ENCODE peak calls at places on chromosomes 13 and 19, in five cellular contexts. One of them, this sample, is unnamed.

GRCh38 chr19:16199275-16199932 is 1.7 kb downstream of the AP1M1 start:
- DNase-seq in transverse colon: no peak
- DNase-seq in H1: no peak
- DNase-seq in K562: no peak
- DNase-seq in GM12878: no peak
- DNase-seq in this sample: peak; percentile 57

GRCh38 chr13:98774776-98775175 is 22.3 kb upstream of the SLC15A1 start:
- DNase-seq in transverse colon: no peak
- DNase-seq in H1: no peak
- DNase-seq in K562: no peak
- DNase-seq in GM12878: no peak
- DNase-seq in this sample: no peak

GRCh38 chr13:33490461-33491327 is 205.1 kb upstream of the STARD13 start:
- DNase-seq in transverse colon: no peak
- DNase-seq in H1: peak; percentile 33
- DNase-seq in K562: peak; percentile 26
- DNase-seq in GM12878: no peak
- DNase-seq in this sample: no peak

GRCh38 chr13:21287331-21287907 is 111.0 kb downstream of the MRPL57 start:
- DNase-seq in transverse colon: no peak
- DNase-seq in H1: no peak
- DNase-seq in K562: no peak
- DNase-seq in GM12878: no peak
- DNase-seq in this sample: no peak

GRCh38 chr13:50574731-50575130 is 268.8 kb downstream of the DLEU7 start:
- DNase-seq in transverse colon: no peak
- DNase-seq in H1: no peak
- DNase-seq in K562: no peak
- DNase-seq in GM12878: no peak
- DNase-seq in this sample: no peak

GRCh38 chr13:46352810-46353209 is 34.2 kb downstream of the RUBCNL start:
- DNase-seq in transverse colon: no peak
- DNase-seq in H1: no peak
- DNase-seq in K562: no peak
- DNase-seq in GM12878: no peak
- DNase-seq in this sample: no peak

GRCh38 chr19:46303702-46304397 is 7.0 kb downstream of the HIF3A start:
- DNase-seq in transverse colon: peak; percentile 95
- DNase-seq in H1: peak; percentile 94
- DNase-seq in K562: peak; percentile 67
- DNase-seq in GM12878: no peak
- DNase-seq in this sample: peak; percentile 97

GRCh38 chr19:38670921-38671398 is 23.5 kb downstream of the ACTN4 start:
- DNase-seq in transverse colon: no peak
- DNase-seq in H1: no peak
- DNase-seq in K562: peak; percentile 51
- DNase-seq in GM12878: no peak
- DNase-seq in this sample: no peak

GRCh38 chr19:51480590-51480989 is 2.3 kb downstream of the CEACAM18 start:
- DNase-seq in transverse colon: no peak
- DNase-seq in H1: no peak
- DNase-seq in K562: peak; percentile 80
- DNase-seq in GM12878: no peak
- DNase-seq in this sample: no peak

GRCh38 chr13:29507356-29507755 is 88.1 kb downstream of the SLC7A1 start:
- DNase-seq in transverse colon: no peak
- DNase-seq in H1: no peak
- DNase-seq in K562: no peak
- DNase-seq in GM12878: no peak
- DNase-seq in this sample: no peak

GRCh38 chr19:49692102-49692599 is 1.2 kb downstream of the CPT1C start:
- DNase-seq in transverse colon: no peak
- DNase-seq in H1: no peak
- DNase-seq in K562: no peak
- DNase-seq in GM12878: no peak
- DNase-seq in this sample: no peak

GRCh38 chr19:46714523-46715106 is 2.3 kb downstream of the PRKD2 start:
- DNase-seq in transverse colon: no peak
- DNase-seq in H1: no peak
- DNase-seq in K562: no peak
- DNase-seq in GM12878: no peak
- DNase-seq in this sample: no peak

GRCh38 chr13:113845723-113846638 is 17.9 kb downstream of the GAS6 start:
- DNase-seq in transverse colon: peak; percentile 3
- DNase-seq in H1: no peak
- DNase-seq in K562: no peak
- DNase-seq in GM12878: no peak
- DNase-seq in this sample: no peak

GRCh38 chr19:36916991-36917390 is 859 bp downstream of the ZNF568 start:
- DNase-seq in transverse colon: no peak
- DNase-seq in H1: no peak
- DNase-seq in K562: no peak
- DNase-seq in GM12878: no peak
- DNase-seq in this sample: no peak

GRCh38 chr13:64529874-64530485 is 2700.2 kb downstream of the PCDH9 start:
- DNase-seq in transverse colon: no peak
- DNase-seq in H1: peak; percentile 17
- DNase-seq in K562: peak; percentile 8
- DNase-seq in GM12878: no peak
- DNase-seq in this sample: no peak

GRCh38 chr19:8609210-8610040 is 1.1 kb downstream of the ADAMTS10 start:
- DNase-seq in transverse colon: peak; percentile 34
- DNase-seq in H1: peak; percentile 36
- DNase-seq in K562: no peak
- DNase-seq in GM12878: no peak
- DNase-seq in this sample: peak; percentile 30

GRCh38 chr19:681029-681626 is 4.9 kb downstream of the FSTL3 start:
- DNase-seq in transverse colon: peak; percentile 92
- DNase-seq in H1: no peak
- DNase-seq in K562: peak; percentile 93
- DNase-seq in GM12878: no peak
- DNase-seq in this sample: peak; percentile 90

GRCh38 chr19:32651729-32652140 is 23.2 kb downstream of the ANKRD27 start:
- DNase-seq in transverse colon: peak; percentile 49
- DNase-seq in H1: peak; percentile 31
- DNase-seq in K562: no peak
- DNase-seq in GM12878: no peak
- DNase-seq in this sample: peak; percentile 30
- TF ChIP-seq POLR2AphosphoS5 in transverse colon: no peak
- TF ChIP-seq POLR2AphosphoS5 in H1: no peak
- TF ChIP-seq POLR2AphosphoS5 in K562: no peak
- TF ChIP-seq POLR2AphosphoS5 in GM12878: no peak
- TF ChIP-seq POLR2AphosphoS5 in this sample: no peak

GRCh38 chr13:75256922-75257321 is 225.0 kb downstream of the TBC1D4 start:
- DNase-seq in transverse colon: no peak
- DNase-seq in H1: no peak
- DNase-seq in K562: peak; percentile 15
- DNase-seq in GM12878: no peak
- DNase-seq in this sample: no peak

GRCh38 chr13:75255653-75256052 is 226.3 kb downstream of the TBC1D4 start:
- DNase-seq in transverse colon: no peak
- DNase-seq in H1: no peak
- DNase-seq in K562: no peak
- DNase-seq in GM12878: no peak
- DNase-seq in this sample: no peak

GRCh38 chr13:75255159-75255558 is 226.8 kb downstream of the TBC1D4 start:
- DNase-seq in transverse colon: no peak
- DNase-seq in H1: no peak
- DNase-seq in K562: no peak
- DNase-seq in GM12878: no peak
- DNase-seq in this sample: no peak

GRCh38 chr13:75250526-75251183 is 231.3 kb downstream of the TBC1D4 start:
- DNase-seq in transverse colon: no peak
- DNase-seq in H1: no peak
- DNase-seq in K562: no peak
- DNase-seq in GM12878: no peak
- DNase-seq in this sample: no peak

GRCh38 chr13:75251188-75251587 is 230.8 kb downstream of the TBC1D4 start:
- DNase-seq in transverse colon: no peak
- DNase-seq in H1: no peak
- DNase-seq in K562: no peak
- DNase-seq in GM12878: no peak
- DNase-seq in this sample: no peak
- H3K27ac ChIP-seq in transverse colon: no peak overlapping the region
- H3K27ac ChIP-seq in H1: no peak overlapping the region
- H3K27ac ChIP-seq in K562: no peak overlapping the region
- H3K27ac ChIP-seq in GM12878: no peak overlapping the region
- H3K27ac ChIP-seq in this sample: no peak overlapping the region

GRCh38 chr13:36919833-36920611 is at the start of gene SMAD9:
- DNase-seq in transverse colon: peak; percentile 79
- DNase-seq in H1: no peak
- DNase-seq in K562: peak; percentile 66
- DNase-seq in GM12878: no peak
- DNase-seq in this sample: peak; percentile 82
- TF ChIP-seq EP300 in transverse colon: no peak
- TF ChIP-seq EP300 in H1: no peak
- TF ChIP-seq EP300 in K562: no peak
- TF ChIP-seq EP300 in GM12878: no peak
- TF ChIP-seq EP300 in this sample: no peak

GRCh38 chr19:54162884-54163283 is 3.4 kb upstream of the LENG1 start:
- DNase-seq in transverse colon: no peak
- DNase-seq in H1: no peak
- DNase-seq in K562: no peak
- DNase-seq in GM12878: no peak
- DNase-seq in this sample: no peak

GRCh38 chr19:54164369-54165068 is 5.0 kb upstream of the LENG1 start:
- DNase-seq in transverse colon: peak; percentile 95
- DNase-seq in H1: peak; percentile 76
- DNase-seq in K562: peak; percentile 89
- DNase-seq in GM12878: no peak
- DNase-seq in this sample: peak; percentile 88

GRCh38 chr19:54160182-54160811 is 776 bp upstream of the LENG1 start:
- DNase-seq in transverse colon: no peak
- DNase-seq in H1: no peak
- DNase-seq in K562: peak; percentile 50
- DNase-seq in GM12878: no peak
- DNase-seq in this sample: no peak

GRCh38 chr19:54160948-54161347 is 1.4 kb upstream of the LENG1 start:
- DNase-seq in transverse colon: no peak
- DNase-seq in H1: no peak
- DNase-seq in K562: peak; percentile 22
- DNase-seq in GM12878: no peak
- DNase-seq in this sample: no peak

GRCh38 chr19:54162241-54162805 is 2.8 kb upstream of the LENG1 start:
- DNase-seq in transverse colon: peak; percentile 95
- DNase-seq in H1: no peak
- DNase-seq in K562: peak; percentile 90
- DNase-seq in GM12878: no peak
- DNase-seq in this sample: peak; percentile 95
- TF ChIP-seq POLR2AphosphoS5 in transverse colon: peak; percentile 50
- TF ChIP-seq POLR2AphosphoS5 in H1: no peak
- TF ChIP-seq POLR2AphosphoS5 in K562: no peak
- TF ChIP-seq POLR2AphosphoS5 in GM12878: no peak
- TF ChIP-seq POLR2AphosphoS5 in this sample: no peak

DNA sequence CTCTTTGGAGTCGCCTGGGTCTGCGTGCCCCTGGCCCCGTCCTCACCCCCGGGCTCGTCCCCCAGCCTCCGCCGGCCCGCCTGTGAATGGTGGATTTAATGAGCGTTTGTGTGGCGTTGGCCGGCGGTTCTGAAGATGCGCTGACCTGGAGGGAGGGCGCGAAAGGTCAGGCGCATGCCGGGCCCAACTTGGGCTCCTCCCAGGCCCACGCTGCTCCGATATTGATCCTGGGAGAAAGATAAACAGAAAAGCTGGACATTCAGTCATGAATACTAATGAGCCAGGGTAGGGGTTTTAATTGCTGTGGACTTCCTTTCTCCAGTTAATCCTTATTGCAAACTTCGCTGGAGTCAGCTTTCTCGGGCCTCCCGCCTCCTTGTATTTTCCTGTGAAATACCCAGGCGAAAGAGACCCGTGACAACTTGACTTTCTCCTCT is 10.2 kb downstream of the ZIC2 start:
- DNase-seq in transverse colon: no peak
- DNase-seq in H1: no peak
- DNase-seq in K562: no peak
- DNase-seq in GM12878: no peak
- DNase-seq in this sample: no peak
- H3K27ac ChIP-seq in transverse colon: no peak overlapping the region
- H3K27ac ChIP-seq in H1: no peak overlapping the region
- H3K27ac ChIP-seq in K562: no peak overlapping the region
- H3K27ac ChIP-seq in GM12878: no peak overlapping the region
- H3K27ac ChIP-seq in this sample: no peak overlapping the region

GRCh38 chr19:2041436-2041685 is 9.7 kb downstream of the MKNK2 start:
- DNase-seq in transverse colon: no peak
- DNase-seq in H1: no peak
- DNase-seq in K562: no peak
- DNase-seq in GM12878: no peak
- DNase-seq in this sample: no peak

GRCh38 chr19:2040647-2041435 is 10.2 kb downstream of the MKNK2 start:
- DNase-seq in transverse colon: no peak
- DNase-seq in H1: no peak
- DNase-seq in K562: no peak
- DNase-seq in GM12878: no peak
- DNase-seq in this sample: no peak

GRCh38 chr19:2042485-2043268 is 8.4 kb downstream of the MKNK2 start:
- DNase-seq in transverse colon: peak; percentile 50
- DNase-seq in H1: no peak
- DNase-seq in K562: no peak
- DNase-seq in GM12878: no peak
- DNase-seq in this sample: peak; percentile 60

GRCh38 chr19:2043269-2043641 is 7.8 kb downstream of the MKNK2 start:
- DNase-seq in transverse colon: no peak
- DNase-seq in H1: no peak
- DNase-seq in K562: no peak
- DNase-seq in GM12878: no peak
- DNase-seq in this sample: no peak

GRCh38 chr19:2041686-2042484 is 9.2 kb downstream of the MKNK2 start:
- DNase-seq in transverse colon: peak; percentile 99
- DNase-seq in H1: peak; percentile 80
- DNase-seq in K562: peak; percentile 97
- DNase-seq in GM12878: peak; percentile 73
- DNase-seq in this sample: peak; percentile 99
- TF ChIP-seq EP300 in transverse colon: peak; percentile 53
- TF ChIP-seq EP300 in H1: no peak
- TF ChIP-seq EP300 in K562: no peak
- TF ChIP-seq EP300 in GM12878: peak; percentile 41
- TF ChIP-seq EP300 in this sample: peak; percentile 69

GRCh38 chr19:45164577-45165335 is 4.0 kb upstream of the NKPD1 start:
- DNase-seq in transverse colon: peak; percentile 79
- DNase-seq in H1: peak; percentile 50
- DNase-seq in K562: peak; percentile 54
- DNase-seq in GM12878: peak; percentile 64
- DNase-seq in this sample: peak; percentile 82
- TF ChIP-seq POLR2AphosphoS5 in transverse colon: no peak
- TF ChIP-seq POLR2AphosphoS5 in H1: no peak
- TF ChIP-seq POLR2AphosphoS5 in K562: no peak
- TF ChIP-seq POLR2AphosphoS5 in GM12878: no peak
- TF ChIP-seq POLR2AphosphoS5 in this sample: no peak